ENCODE peak calls at places on chromosomes 5 and 9, in eight cellular contexts. C is naive thymus-derived CD8-positive, alpha-beta T cell; X is activated CD4-positive, alpha-beta T cell treated with anti-CD3 and anti-CD28 coated beads for 36 hours; J is gastroesophageal sphincter; P is stimulated activated naive CD8-positive, alpha-beta T cell treated with anti-CD3 and anti-CD28 coated beads, Interleukin-15, Interleukin-2, amounts not matched to agents 100 U/mL and 50 U/mL, for 24 hours; M is IMR-90; E is heart left ventricle; Q is sciatic nerve. O is an unnamed sample.
A peak's percentile ranks its signal among the peaks of the same experiment; 100 is the strongest.

GRCh38 chr5:123429221-123429954 is 6.2 kb upstream of the CEP120 start:
- ATAC-seq in C (no peak), X (peak; percentile 42), J (no peak), P (no peak), M (peak; percentile 51), E (no peak), Q (peak; percentile 26), O (no peak)

GRCh38 chr9:128218518-128219389 is 15.6 kb downstream of the DNM1 start:
- ATAC-seq in C (peak; percentile 96), X (peak; percentile 98), J (peak; percentile 93), P (peak; percentile 95), M (peak; percentile 69), E (peak; percentile 90), Q (peak; percentile 85), O (peak; percentile 96)

GRCh38 chr9:127346584-127346983 is 50.4 kb upstream of the SLC2A8 start:
- ATAC-seq in C (no peak), X (no peak), J (no peak), P (no peak), M (no peak), E (no peak), Q (no peak), O (no peak)

GRCh38 chr9:3962467-3962866 is 337.4 kb downstream of the GLIS3 start:
- ATAC-seq in C (no peak), X (no peak), J (no peak), P (no peak), M (peak; percentile 56), E (no peak), Q (no peak), O (no peak)

GRCh38 chr9:68955281-68955680 is 58.6 kb downstream of the PRKACG start:
- ATAC-seq in C (peak; percentile 47), X (peak; percentile 79), J (no peak), P (peak; percentile 83), M (no peak), E (no peak), Q (no peak), O (no peak)

GRCh38 chr9:34547960-34548603 is 25.3 kb upstream of the ENHO start:
- ATAC-seq in C (no peak), X (peak; percentile 71), J (peak; percentile 80), P (no peak), M (peak; percentile 97), E (peak; percentile 87), Q (peak; percentile 92), O (peak; percentile 41)

GRCh38 chr5:56350030-56350594 is 117.0 kb upstream of the ANKRD55 start:
- ATAC-seq in C (no peak), X (no peak), J (no peak), P (no peak), M (no peak), E (no peak), Q (no peak), O (no peak)

GRCh38 chr5:177447611-177448243 is 1.1 kb downstream of the PRR7 start:
- ATAC-seq in C (peak; percentile 2), X (no peak), J (peak; percentile 27), P (no peak), M (peak; percentile 9), E (peak; percentile 61), Q (peak; percentile 61), O (no peak)

GRCh38 chr9:37242089-37242488 is 121.7 kb downstream of the ZCCHC7 start:
- ATAC-seq in C (no peak), X (no peak), J (no peak), P (no peak), M (no peak), E (no peak), Q (no peak), O (no peak)

GRCh38 chr5:167294861-167295685 is 996.4 kb upstream of the WWC1 start:
- ATAC-seq in C (no peak), X (no peak), J (peak; percentile 48), P (no peak), M (peak; percentile 92), E (no peak), Q (peak; percentile 90), O (no peak)

GRCh38 chr9:128684065-128684324 is 5.0 kb upstream of the SET start:
- ATAC-seq in C (no peak), X (no peak), J (no peak), P (no peak), M (peak; percentile 1), E (no peak), Q (peak; percentile 22), O (no peak)

GRCh38 chr5:151253604-151253948 is 591 bp downstream of the GM2A start:
- ATAC-seq in C (no peak), X (no peak), J (no peak), P (no peak), M (no peak), E (no peak), Q (no peak), O (no peak)

GRCh38 chr5:1034986-1035385 is 26.4 kb downstream of the NKD2 start:
- ATAC-seq in C (no peak), X (no peak), J (no peak), P (no peak), M (no peak), E (no peak), Q (no peak), O (no peak)

GRCh38 chr9:101246691-101247090 is 138.1 kb downstream of the BAAT start:
- ATAC-seq in C (no peak), X (no peak), J (no peak), P (no peak), M (no peak), E (no peak), Q (no peak), O (no peak)

GRCh38 chr9:35659340-35659739 is 1.2 kb downstream of the CCDC107 start:
- ATAC-seq in C (no peak), X (no peak), J (peak; percentile 14), P (no peak), M (no peak), E (peak; percentile 2), Q (no peak), O (no peak)

GRCh38 chr9:6584881-6585597 is 60.5 kb downstream of the GLDC start:
- ATAC-seq in C (peak; percentile 29), X (no peak), J (no peak), P (no peak), M (peak; percentile 63), E (no peak), Q (peak; percentile 44), O (no peak)

GRCh38 chr5:155091063-155091648 is 77.6 kb downstream of the KIF4B start:
- ATAC-seq in C (no peak), X (no peak), J (no peak), P (no peak), M (no peak), E (peak; percentile 90), Q (no peak), O (no peak)

GRCh38 chr5:80192507-80193241 is 63.2 kb downstream of the SERINC5 start:
- ATAC-seq in C (peak; percentile 72), X (peak; percentile 33), J (peak; percentile 68), P (peak; percentile 37), M (peak; percentile 91), E (peak; percentile 84), Q (peak; percentile 61), O (no peak)

GRCh38 chr5:32852535-32852934 is 141.4 kb downstream of the NPR3 start:
- ATAC-seq in C (no peak), X (no peak), J (no peak), P (no peak), M (peak; percentile 97), E (peak; percentile 82), Q (peak; percentile 97), O (no peak)

GRCh38 chr5:113804264-113804663 is 290.8 kb downstream of the YTHDC2 start:
- ATAC-seq in C (no peak), X (no peak), J (no peak), P (no peak), M (no peak), E (no peak), Q (no peak), O (no peak)

GRCh38 chr5:32390819-32391591 is 53.5 kb downstream of the ZFR start:
- ATAC-seq in C (no peak), X (no peak), J (peak; percentile 84), P (no peak), M (peak; percentile 91), E (peak; percentile 66), Q (peak; percentile 70), O (no peak)

GRCh38 chr9:137194388-137194787 is 5.9 kb downstream of the SSNA1 start:
- ATAC-seq in C (no peak), X (no peak), J (no peak), P (no peak), M (no peak), E (peak; percentile 63), Q (no peak), O (no peak)

GRCh38 chr5:134092875-134093274 is 21.6 kb upstream of the TCF7 start:
- ATAC-seq in C (no peak), X (peak; percentile 63), J (no peak), P (peak; percentile 48), M (no peak), E (no peak), Q (no peak), O (no peak)

GRCh38 chr5:102796014-102796413 is 40.9 kb downstream of the PAM start:
- ATAC-seq in C (no peak), X (no peak), J (no peak), P (no peak), M (no peak), E (peak; percentile 20), Q (peak; percentile 32), O (no peak)

GRCh38 chr9:77897292-77897691 is 134.3 kb downstream of the GNAQ start:
- ATAC-seq in C (no peak), X (no peak), J (no peak), P (no peak), M (peak; percentile 16), E (no peak), Q (peak; percentile 44), O (no peak)

GRCh38 chr5:149581931-149582768 is 852 bp downstream of the ARHGEF37 start:
- ATAC-seq in C (no peak), X (no peak), J (no peak), P (no peak), M (peak; percentile 21), E (peak; percentile 25), Q (peak; percentile 36), O (no peak)

GRCh38 chr5:13773652-13774051 is 170.8 kb downstream of the DNAH5 start:
- ATAC-seq in C (no peak), X (no peak), J (no peak), P (no peak), M (no peak), E (no peak), Q (no peak), O (no peak)

GRCh38 chr9:36218411-36218901 is 27.7 kb downstream of the CLTA start:
- ATAC-seq in C (no peak), X (peak; percentile 80), J (no peak), P (peak; percentile 78), M (no peak), E (peak; percentile 12), Q (no peak), O (no peak)

GRCh38 chr5:94316916-94317838 is 301.2 kb downstream of the KIAA0825 start:
- ATAC-seq in C (no peak), X (no peak), J (no peak), P (no peak), M (peak; percentile 61), E (no peak), Q (no peak), O (no peak)

GRCh38 chr9:113343732-113344231 is 3.7 kb upstream of the WDR31 start:
- ATAC-seq in C (no peak), X (no peak), J (peak; percentile 69), P (no peak), M (no peak), E (peak; percentile 91), Q (peak; percentile 79), O (no peak)

GRCh38 chr5:149959406-149960236 is 937 bp upstream of the SLC26A2 start:
- ATAC-seq in C (no peak), X (peak; percentile 54), J (no peak), P (peak; percentile 52), M (no peak), E (no peak), Q (peak; percentile 3), O (peak; percentile 22)

GRCh38 chr5:82347213-82347947 is 69.2 kb upstream of the RPS23 start:
- ATAC-seq in C (no peak), X (peak; percentile 70), J (peak; percentile 47), P (no peak), M (peak; percentile 76), E (peak; percentile 33), Q (peak; percentile 71), O (no peak)

GRCh38 chr9:97060796-97061195 is 21.9 kb upstream of the CTSV start:
- ATAC-seq in C (no peak), X (no peak), J (no peak), P (no peak), M (no peak), E (no peak), Q (no peak), O (no peak)

GRCh38 chr9:70574222-70574837 is 159.9 kb upstream of the KLF9 start:
- ATAC-seq in C (no peak), X (no peak), J (peak; percentile 91), P (no peak), M (peak; percentile 78), E (peak; percentile 81), Q (peak; percentile 95), O (no peak)